ENCODE peak calls at places on chromosomes 7 and 10, in six cellular contexts. One of them, this sample, is unnamed.

GRCh38 chr10:103545771-103546281 is 52.3 kb downstream of the NEURL1 start:
- DNase-seq in ACHN: no peak
- DNase-seq in fibroblast of the conjunctiva: no peak
- DNase-seq in ovary: no peak
- DNase-seq in HuH-7.5: no peak
- DNase-seq in activated naive CD4-positive, alpha-beta T cell treated with anti-CD3 and anti-CD28 coated beads for 36 hours: no peak
- DNase-seq in this sample: no peak

GRCh38 chr7:41931263-41931646 is 228.4 kb upstream of the INHBA start:
- DNase-seq in ACHN: no peak
- DNase-seq in fibroblast of the conjunctiva: no peak
- DNase-seq in ovary: no peak
- DNase-seq in HuH-7.5: no peak
- DNase-seq in activated naive CD4-positive, alpha-beta T cell treated with anti-CD3 and anti-CD28 coated beads for 36 hours: no peak
- DNase-seq in this sample: no peak

GRCh38 chr7:37320840-37321468 is 127.7 kb downstream of the ELMO1 start:
- DNase-seq in ACHN: no peak
- DNase-seq in fibroblast of the conjunctiva: no peak
- DNase-seq in ovary: no peak
- DNase-seq in HuH-7.5: no peak
- DNase-seq in activated naive CD4-positive, alpha-beta T cell treated with anti-CD3 and anti-CD28 coated beads for 36 hours: no peak
- DNase-seq in this sample: no peak

GRCh38 chr7:110853263-110853662 is 237.7 kb upstream of the LRRN3 start:
- DNase-seq in ACHN: no peak
- DNase-seq in fibroblast of the conjunctiva: no peak
- DNase-seq in ovary: no peak
- DNase-seq in HuH-7.5: no peak
- DNase-seq in activated naive CD4-positive, alpha-beta T cell treated with anti-CD3 and anti-CD28 coated beads for 36 hours: no peak
- DNase-seq in this sample: no peak

GRCh38 chr10:72832701-72833100 is 60.8 kb upstream of the OIT3 start:
- DNase-seq in ACHN: no peak
- DNase-seq in fibroblast of the conjunctiva: no peak
- DNase-seq in ovary: no peak
- DNase-seq in HuH-7.5: no peak
- DNase-seq in activated naive CD4-positive, alpha-beta T cell treated with anti-CD3 and anti-CD28 coated beads for 36 hours: no peak
- DNase-seq in this sample: no peak

GRCh38 chr7:130303127-130303526 is 10.2 kb downstream of the CPA4 start:
- DNase-seq in ACHN: no peak
- DNase-seq in fibroblast of the conjunctiva: no peak
- DNase-seq in ovary: no peak
- DNase-seq in HuH-7.5: no peak
- DNase-seq in activated naive CD4-positive, alpha-beta T cell treated with anti-CD3 and anti-CD28 coated beads for 36 hours: no peak
- DNase-seq in this sample: no peak

GRCh38 chr10:87842776-87843497 is 20.4 kb downstream of the KLLN start:
- DNase-seq in ACHN: peak; percentile 87
- DNase-seq in fibroblast of the conjunctiva: peak; percentile 44
- DNase-seq in ovary: no peak
- DNase-seq in HuH-7.5: no peak
- DNase-seq in activated naive CD4-positive, alpha-beta T cell treated with anti-CD3 and anti-CD28 coated beads for 36 hours: no peak
- DNase-seq in this sample: no peak

GRCh38 chr10:88848499-88848898 is 3.1 kb downstream of the ANKRD22 start:
- DNase-seq in ACHN: peak; percentile 38
- DNase-seq in fibroblast of the conjunctiva: peak; percentile 17
- DNase-seq in ovary: no peak
- DNase-seq in HuH-7.5: no peak
- DNase-seq in activated naive CD4-positive, alpha-beta T cell treated with anti-CD3 and anti-CD28 coated beads for 36 hours: no peak
- DNase-seq in this sample: no peak

GRCh38 chr10:5858811-5859210 is 30.9 kb downstream of the ANKRD16 start:
- DNase-seq in ACHN: no peak
- DNase-seq in fibroblast of the conjunctiva: no peak
- DNase-seq in ovary: no peak
- DNase-seq in HuH-7.5: no peak
- DNase-seq in activated naive CD4-positive, alpha-beta T cell treated with anti-CD3 and anti-CD28 coated beads for 36 hours: no peak
- DNase-seq in this sample: no peak